ENCODE peak calls at places on chromosomes 11 and 22, in ten cellular contexts. F, Y, T, C, N, E, S, Q, B and L are unnamed samples.

GRCh38 chr11:57087966-57088365 is 93.8 kb upstream of the LRRC55 start:
- DNase-seq in F (no peak), Y (no peak), T (no peak), C (no peak), N (no peak), E (no peak), S (no peak), Q (no peak), B (no peak), L (no peak)

GRCh38 chr11:28581286-28582242 is 473.4 kb downstream of the METTL15 start:
- DNase-seq in F (peak; percentile 6), Y (peak; percentile 21), T (peak; percentile 78), C (no peak), N (peak; percentile 67), E (peak; percentile 23), S (no peak), Q (no peak), B (no peak), L (no peak)

GRCh38 chr11:76693791-76694190 is 23.2 kb upstream of the LRRC32 start:
- DNase-seq in F (no peak), Y (no peak), T (no peak), C (no peak), N (no peak), E (no peak), S (no peak), Q (no peak), B (no peak), L (no peak)

GRCh38 chr22:31533391-31533790 is 37.1 kb downstream of the SFI1 start:
- DNase-seq in F (no peak), Y (no peak), T (no peak), C (no peak), N (peak; percentile 16), E (no peak), S (no peak), Q (no peak), B (no peak), L (no peak)

GRCh38 chr11:48000432-48000831 is 20.1 kb downstream of the PTPRJ start:
- DNase-seq in F (no peak), Y (no peak), T (no peak), C (no peak), N (no peak), E (no peak), S (no peak), Q (no peak), B (no peak), L (no peak)

GRCh38 chr11:102241026-102241425 is 76.3 kb upstream of the BIRC3 start:
- DNase-seq in F (no peak), Y (no peak), T (peak; percentile 50), C (no peak), N (peak; percentile 70), E (no peak), S (no peak), Q (no peak), B (no peak), L (no peak)

GRCh38 chr11:44943118-44943517 is 7.6 kb downstream of the TP53I11 start:
- DNase-seq in F (no peak), Y (no peak), T (no peak), C (peak; percentile 54), N (no peak), E (no peak), S (no peak), Q (no peak), B (no peak), L (peak; percentile 84)

GRCh38 chr11:66002648-66003225 is 434 bp downstream of the BANF1 start:
- DNase-seq in F (peak; percentile 63), Y (peak; percentile 39), T (peak; percentile 48), C (peak; percentile 68), N (peak; percentile 44), E (no peak), S (no peak), Q (peak; percentile 29), B (peak; percentile 48), L (peak; percentile 61)

GRCh38 chr11:22875869-22876473 is 15.7 kb upstream of the CCDC179 start:
- DNase-seq in F (peak; percentile 89), Y (peak; percentile 92), T (peak; percentile 89), C (peak; percentile 72), N (peak; percentile 94), E (peak; percentile 84), S (peak; percentile 28), Q (peak; percentile 71), B (peak; percentile 69), L (no peak)

GRCh38 chr11:86678296-86678695 is 5.9 kb upstream of the ME3 start:
- DNase-seq in F (no peak), Y (no peak), T (no peak), C (no peak), N (no peak), E (no peak), S (no peak), Q (no peak), B (no peak), L (no peak)

GRCh38 chr11:86676010-86676409 is 3.6 kb upstream of the ME3 start:
- DNase-seq in F (no peak), Y (no peak), T (no peak), C (peak; percentile 64), N (no peak), E (no peak), S (no peak), Q (no peak), B (no peak), L (no peak)

GRCh38 chr11:86674965-86675364 is 2.5 kb upstream of the ME3 start:
- DNase-seq in F (no peak), Y (no peak), T (no peak), C (no peak), N (no peak), E (no peak), S (no peak), Q (no peak), B (no peak), L (no peak)

GRCh38 chr11:86678823-86679222 is 6.4 kb upstream of the ME3 start:
- DNase-seq in F (no peak), Y (no peak), T (peak; percentile 80), C (no peak), N (peak; percentile 66), E (peak; percentile 33), S (no peak), Q (no peak), B (no peak), L (no peak)

DNA sequence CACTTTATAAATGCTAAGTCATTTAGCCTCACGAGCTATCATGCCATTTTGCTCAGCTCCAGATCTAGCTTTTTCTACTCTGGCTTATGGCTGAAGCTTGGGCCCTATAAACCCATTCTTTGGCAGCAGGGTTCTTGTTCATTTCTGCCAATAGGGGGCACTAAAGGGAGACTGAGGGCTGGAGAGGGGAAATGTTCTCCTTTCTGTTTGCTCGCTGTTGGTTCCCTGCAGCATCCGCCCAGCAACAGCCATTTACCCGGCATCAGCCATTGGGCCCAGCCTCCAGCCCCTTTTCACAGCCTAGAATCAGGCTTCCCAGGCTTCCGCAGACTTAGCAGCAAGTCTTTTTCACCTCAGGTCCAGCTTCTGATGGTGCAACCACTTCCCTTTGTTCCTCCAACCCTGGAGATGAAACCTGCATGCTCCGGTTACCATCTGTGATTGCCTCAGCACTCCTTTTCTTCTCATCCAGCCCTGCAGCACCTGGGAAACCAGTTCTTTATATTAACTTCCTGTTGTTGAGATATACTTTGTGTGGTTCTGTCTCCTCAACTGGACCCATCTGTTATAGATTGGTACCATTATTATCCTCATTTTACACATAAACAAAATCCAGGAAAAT is 4.2 kb upstream of the ME3 start:
- DNase-seq in F (peak; percentile 18), Y (peak; percentile 93), T (no peak), C (no peak), N (no peak), E (no peak), S (no peak), Q (peak; percentile 4), B (no peak), L (no peak)
- TF ChIP-seq CTCF in F (peak; percentile 49), Y (peak; percentile 75), T (no peak), C (no peak), N (peak; percentile 52), E (peak; percentile 40), S (no peak), Q (peak; percentile 56), B (no peak), L (no peak)

GRCh38 chr11:84398017-84398626 is 1112.0 kb upstream of the CCDC90B start:
- DNase-seq in F (peak; percentile 52), Y (peak; percentile 56), T (peak; percentile 1), C (no peak), N (peak; percentile 56), E (no peak), S (no peak), Q (peak; percentile 9), B (no peak), L (no peak)
- TF ChIP-seq CTCF in F (peak; percentile 66), Y (peak; percentile 74), T (peak; percentile 17), C (no peak), N (peak; percentile 65), E (peak; percentile 37), S (no peak), Q (peak; percentile 57), B (no peak), L (peak; percentile 6)

GRCh38 chr11:111067994-111068393 is 177.5 kb upstream of the POU2AF2 start:
- DNase-seq in F (no peak), Y (no peak), T (no peak), C (no peak), N (no peak), E (no peak), S (no peak), Q (no peak), B (no peak), L (no peak)

GRCh38 chr11:111064118-111064517 is 181.4 kb upstream of the POU2AF2 start:
- DNase-seq in F (peak; percentile 32), Y (no peak), T (peak; percentile 92), C (no peak), N (peak; percentile 84), E (peak; percentile 64), S (no peak), Q (no peak), B (no peak), L (no peak)

GRCh38 chr11:111066861-111067260 is 178.7 kb upstream of the POU2AF2 start:
- DNase-seq in F (peak; percentile 36), Y (no peak), T (no peak), C (no peak), N (no peak), E (no peak), S (no peak), Q (no peak), B (no peak), L (no peak)

GRCh38 chr11:111063711-111064110 is 181.8 kb upstream of the POU2AF2 start:
- DNase-seq in F (peak; percentile 23), Y (no peak), T (peak; percentile 42), C (no peak), N (peak; percentile 28), E (no peak), S (no peak), Q (no peak), B (no peak), L (no peak)

GRCh38 chr11:111069076-111069475 is 176.4 kb upstream of the POU2AF2 start:
- DNase-seq in F (peak; percentile 48), Y (peak; percentile 76), T (peak; percentile 81), C (no peak), N (peak; percentile 95), E (peak; percentile 18), S (no peak), Q (no peak), B (no peak), L (no peak)
- TF ChIP-seq CTCF in F (peak; percentile 47), Y (peak; percentile 63), T (peak; percentile 62), C (no peak), N (peak; percentile 81), E (peak; percentile 58), S (no peak), Q (peak; percentile 24), B (no peak), L (no peak)

DNA sequence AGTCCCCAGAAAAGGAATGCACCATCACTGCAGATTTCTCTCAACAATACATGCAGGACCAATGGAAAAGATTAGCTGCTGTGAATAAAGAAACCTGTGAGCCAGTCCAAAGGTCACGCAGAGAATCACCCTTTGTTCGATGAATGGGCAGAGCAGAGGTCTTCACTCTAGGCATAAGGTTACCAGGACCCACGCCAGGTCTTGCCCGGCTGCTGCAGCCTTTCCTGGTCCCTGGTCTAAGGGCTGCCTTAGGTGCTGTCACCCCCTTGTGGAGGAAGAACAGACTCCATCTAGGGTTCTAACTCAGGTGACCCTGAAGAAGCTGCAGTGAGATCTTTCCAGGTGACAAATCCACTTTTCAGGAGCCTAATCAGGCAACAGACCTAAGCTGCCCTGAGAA is 29.0 kb upstream of the NAP1L4 start:
- DNase-seq in F (peak; percentile 46), Y (peak; percentile 78), T (peak; percentile 16), C (peak; percentile 61), N (peak; percentile 72), E (no peak), S (no peak), Q (peak; percentile 40), B (no peak), L (no peak)
- TF ChIP-seq CTCF in F (peak; percentile 65), Y (peak; percentile 57), T (peak; percentile 43), C (peak; percentile 70), N (peak; percentile 82), E (peak; percentile 49), S (peak; percentile 42), Q (peak; percentile 58), B (peak; percentile 14), L (no peak)